ENCODE peak calls at places on chromosomes 3 and 15, in eight cellular contexts. Z is brain microvascular endothelial cell, K is PC-3, J is mesothelial cell of epicardium, N is BJ, X is cardiac fibroblast, W is AG04450, U is tibial nerve. C is an unnamed sample.

GRCh38 chr15:99605490-99605931 is 39.7 kb downstream of the MEF2A start:
- DNase-seq in W (no peak), J (no peak), K (peak), U (no peak), X (peak), Z (no peak), N (no peak), C (peak)

GRCh38 chr3:65334045-65334665 is 646.4 kb upstream of the ADAMTS9 start:
- DNase-seq in X (peak), N (no peak), Z (no peak), W (no peak), U (peak), K (peak), J (no peak), C (no peak)

GRCh38 chr3:102299125-102299877 is 135.5 kb upstream of the ZPLD1 start:
- DNase-seq in N (no peak), Z (no peak), J (no peak), X (no peak), W (no peak), U (no peak), K (peak), C (peak)

GRCh38 chr3:124886168-124887051 is 755 bp downstream of the ITGB5 start:
- DNase-seq in K (peak), U (no peak), J (peak), X (peak), W (no peak), N (no peak), Z (peak), C (peak)

GRCh38 chr3:12663311-12663935 is 494 bp downstream of the RAF1 start:
- DNase-seq in W (no peak), Z (no peak), U (peak), N (no peak), J (no peak), K (peak), X (no peak), C (peak)

GRCh38 chr15:71658827-71659729 is 151.3 kb upstream of the NR2E3 start:
- DNase-seq in J (no peak), U (no peak), N (no peak), W (no peak), X (no peak), K (no peak), Z (no peak), C (no peak)

GRCh38 chr3:73073091-73073707 is 11.7 kb downstream of the EBLN2 start:
- DNase-seq in J (no peak), U (no peak), K (no peak), X (peak), N (no peak), Z (peak), W (no peak), C (no peak)

GRCh38 chr3:48919215-48920138 is 835 bp downstream of the ARIH2 start:
- DNase-seq in W (no peak), N (no peak), U (no peak), K (peak), Z (peak), J (no peak), X (peak), C (peak)

GRCh38 chr3:31105438-31106077 is 211.1 kb upstream of the GADL1 start:
- DNase-seq in K (peak), X (peak), W (peak), Z (peak), N (peak), U (no peak), J (no peak), C (peak)

GRCh38 chr15:42273900-42274692 is 863 bp upstream of the TMEM87A start:
- DNase-seq in X (peak), N (no peak), U (peak), K (peak), Z (peak), J (peak), W (no peak), C (peak)

GRCh38 chr3:48194446-48195071 is 6.3 kb upstream of the CDC25A start:
- DNase-seq in J (peak), U (peak), N (no peak), K (peak), Z (peak), W (no peak), X (peak), C (peak)

GRCh38 chr3:48997714-48998637 is 7.9 kb downstream of the P4HTM start:
- DNase-seq in J (no peak), N (no peak), Z (no peak), U (no peak), K (no peak), W (no peak), X (no peak), C (no peak)

GRCh38 chr15:62299541-62299940 is 134.5 kb upstream of the C2CD4B start:
- DNase-seq in U (no peak), W (no peak), K (no peak), J (no peak), X (no peak), Z (no peak), N (no peak), C (no peak)

GRCh38 chr3:8318002-8318649 is 183.5 kb upstream of the LMCD1 start:
- DNase-seq in J (no peak), N (no peak), U (no peak), W (peak), X (peak), K (peak), Z (peak), C (no peak)

GRCh38 chr3:105353485-105354161 is 13.1 kb upstream of the ALCAM start:
- DNase-seq in K (peak), N (no peak), Z (no peak), W (no peak), J (peak), X (peak), U (no peak), C (peak)

GRCh38 chr3:119469378-119470189 is 821 bp downstream of the POGLUT1 start:
- DNase-seq in N (no peak), J (no peak), Z (peak), X (peak), U (no peak), W (no peak), K (peak), C (peak)

GRCh38 chr15:96896766-96897165 is 566.3 kb downstream of the NR2F2 start:
- DNase-seq in J (no peak), U (no peak), X (no peak), W (no peak), Z (no peak), K (no peak), N (no peak), C (no peak)

GRCh38 chr15:31311735-31312134 is 14.9 kb upstream of the KLF13 start:
- DNase-seq in K (no peak), N (no peak), W (no peak), X (no peak), J (peak), U (no peak), Z (no peak), C (no peak)

GRCh38 chr3:124230928-124231456 is 239.1 kb upstream of the ROPN1 start:
- DNase-seq in N (no peak), X (no peak), K (no peak), U (no peak), Z (no peak), J (no peak), W (no peak), C (no peak)

GRCh38 chr3:165895919-165896318 is 58.7 kb upstream of the BCHE start:
- DNase-seq in W (no peak), N (no peak), Z (peak), X (peak), K (peak), U (no peak), J (no peak), C (peak)

GRCh38 chr3:22887664-22888291 is 315.3 kb upstream of the UBE2E2 start:
- DNase-seq in X (peak), J (no peak), Z (peak), K (peak), U (no peak), W (no peak), N (no peak), C (peak)

GRCh38 chr3:148911597-148911996 is 46.5 kb downstream of the CPA3 start:
- DNase-seq in U (no peak), K (no peak), W (no peak), J (no peak), Z (no peak), N (no peak), X (no peak), C (no peak)

GRCh38 chr3:194064380-194065118 is 71.4 kb upstream of the HES1 start:
- DNase-seq in W (no peak), N (no peak), K (no peak), J (no peak), Z (no peak), X (no peak), U (no peak), C (no peak)

GRCh38 chr3:64188810-64189560 is 36.3 kb downstream of the PRICKLE2 start:
- DNase-seq in Z (peak), U (no peak), N (peak), X (peak), J (no peak), W (peak), K (peak), C (peak)

GRCh38 chr3:71602256-71602655 is 18.7 kb upstream of the FOXP1 start:
- DNase-seq in J (no peak), Z (no peak), W (no peak), U (no peak), K (no peak), N (no peak), X (peak), C (no peak)
- TF ChIP-seq CTCF in J (no peak), Z (peak), W (no peak), U (no peak), K (no peak), N (no peak), X (no peak), C (no peak)

GRCh38 chr3:188956839-188957489 is 214.8 kb upstream of the TPRG1 start:
- DNase-seq in Z (peak), N (no peak), K (peak), X (peak), W (no peak), U (peak), J (no peak), C (peak)
- TF ChIP-seq CTCF in Z (peak), N (peak), K (peak), X (peak), W (peak), U (peak), J (peak), C (peak)

GRCh38 chr3:171640520-171641412 is 169.5 kb downstream of the PLD1 start:
- DNase-seq in N (peak), U (no peak), J (no peak), K (peak), Z (peak), X (peak), W (peak), C (peak)
- TF ChIP-seq CTCF in N (peak), U (no peak), J (no peak), K (peak), Z (peak), X (peak), W (peak), C (no peak)

GRCh38 chr15:72835289-72835890 is 51.8 kb upstream of the ADPGK start:
- DNase-seq in U (no peak), W (no peak), J (no peak), K (no peak), Z (no peak), N (no peak), X (peak), C (peak)
- TF ChIP-seq CTCF in U (no peak), W (peak), J (no peak), K (peak), Z (peak), N (peak), X (peak), C (peak)